ENCODE peak calls at places on chromosomes 5 and 9, in seven cellular contexts. E is fibroblast of mammary gland; M is NCI-H2171 treated with DMSO at 0.1 percent for 48 hours; Q is stimulated activated naive CD4-positive, alpha-beta T cell treated with Interleukin-2 at 50 U/mL for 16 hours; U is posterior vena cava; S is EL; R is H54. V is an unnamed sample.

GRCh38 chr9:113675475-113675941 is 200.6 kb upstream of the ZNF618 start:
- DNase-seq in M (no peak), Q (no peak), R (peak), U (peak), S (peak), E (peak), V (no peak)

GRCh38 chr9:6106576-6107339 is 91.3 kb upstream of the RANBP6 start:
- DNase-seq in Q (no peak), U (no peak), M (peak), R (peak), S (peak), E (peak), V (no peak)

GRCh38 chr9:98362624-98363023 is 107.2 kb upstream of the TBC1D2 start:
- DNase-seq in Q (no peak), E (no peak), R (no peak), M (no peak), S (no peak), U (no peak), V (no peak)

GRCh38 chr9:20573023-20573422 is 49.3 kb downstream of the MLLT3 start:
- DNase-seq in S (no peak), Q (no peak), U (no peak), M (no peak), E (no peak), R (no peak), V (no peak)

GRCh38 chr5:124617787-124618186 is 128.7 kb downstream of the ZNF608 start:
- DNase-seq in E (no peak), U (no peak), Q (no peak), S (no peak), R (no peak), M (no peak), V (no peak)

GRCh38 chr9:109052416-109052815 is 39.1 kb upstream of the CTNNAL1 start:
- DNase-seq in Q (no peak), R (no peak), E (no peak), S (peak), U (no peak), M (no peak), V (no peak)

GRCh38 chr9:121820286-121821005 is 169.0 kb downstream of the DAB2IP start:
- DNase-seq in S (no peak), M (peak), Q (no peak), E (no peak), R (no peak), U (peak), V (no peak)

GRCh38 chr9:120931278-120932085 is 4.9 kb upstream of the TRAF1 start:
- DNase-seq in S (peak), Q (peak), U (no peak), E (peak), M (no peak), R (peak), V (no peak)